ENCODE peak calls at places on chromosomes 7 and 10, in eight cellular contexts. P, M, E, B, U, A, H and S are unnamed samples.
A peak's percentile ranks its signal among the peaks of the same experiment; 100 is the strongest.

GRCh38 chr7:150799741-150800575 is at the start of gene TMEM176B:
- DNase-seq in E (no peak), M (no peak), P (no peak), U (peak; percentile 72), H (no peak), B (peak; percentile 40), A (no peak), S (no peak)

GRCh38 chr10:18659784-18660561 is 742 bp downstream of the ARL5B start:
- DNase-seq in E (peak; percentile 49), P (peak; percentile 53), M (peak; percentile 37), U (no peak), B (peak; percentile 85), H (peak; percentile 51), A (no peak), S (peak; percentile 59)

GRCh38 chr10:12631216-12631615 is 281.9 kb downstream of the CAMK1D start:
- DNase-seq in M (no peak), A (no peak), H (no peak), B (no peak), P (no peak), E (no peak), U (no peak), S (no peak)

GRCh38 chr7:105321754-105322455 is 66.8 kb downstream of the SRPK2 start:
- DNase-seq in A (no peak), M (no peak), B (no peak), E (no peak), H (no peak), P (no peak), U (no peak), S (no peak)

GRCh38 chr7:129468087-129468486 is 33.9 kb downstream of the STRIP2 start:
- DNase-seq in E (no peak), A (no peak), B (no peak), P (no peak), M (no peak), H (no peak), U (no peak), S (no peak)

GRCh38 chr7:2165239-2165609 is 67.5 kb downstream of the MAD1L1 start:
- DNase-seq in B (no peak), H (no peak), E (no peak), M (no peak), A (no peak), U (no peak), P (no peak), S (no peak)

GRCh38 chr7:156582591-156583123 is 57.9 kb upstream of the RNF32 start:
- DNase-seq in A (no peak), E (no peak), H (no peak), U (no peak), M (no peak), B (no peak), P (no peak), S (no peak)

GRCh38 chr7:78510580-78511188 is 712.1 kb downstream of the PHTF2 start:
- DNase-seq in M (peak; percentile 40), B (peak; percentile 81), E (peak; percentile 38), P (peak; percentile 27), A (no peak), H (no peak), U (no peak), S (peak; percentile 36)

GRCh38 chr7:33743594-33743993 is 161.7 kb upstream of the BMPER start:
- DNase-seq in B (no peak), E (peak; percentile 73), U (no peak), H (no peak), P (no peak), M (no peak), A (no peak), S (peak; percentile 87)

GRCh38 chr7:114889646-114890285 is 32.1 kb upstream of the MDFIC start:
- DNase-seq in E (peak; percentile 77), M (peak; percentile 10), U (no peak), A (no peak), B (peak; percentile 5), P (no peak), H (no peak), S (peak; percentile 88)

GRCh38 chr10:17026686-17027485 is 102.7 kb downstream of the CUBN start:
- DNase-seq in H (no peak), A (no peak), E (peak; percentile 46), P (no peak), B (no peak), U (no peak), M (no peak), S (peak; percentile 14)

GRCh38 chr10:43127447-43127846 is 10.8 kb upstream of the CSGALNACT2 start:
- DNase-seq in H (peak; percentile 11), M (no peak), U (no peak), P (no peak), A (no peak), E (peak; percentile 52), B (no peak), S (no peak)

GRCh38 chr7:99308461-99309074 is 17.1 kb upstream of the ARPC1A start:
- DNase-seq in U (no peak), P (no peak), B (no peak), A (no peak), H (no peak), M (no peak), E (peak; percentile 51), S (peak; percentile 41)

GRCh38 chr10:91589656-91590035 is 43.2 kb downstream of the PPP1R3C start:
- DNase-seq in E (no peak), M (no peak), A (no peak), H (no peak), P (no peak), U (no peak), B (no peak), S (no peak)

GRCh38 chr10:91592282-91593020 is 40.4 kb downstream of the PPP1R3C start:
- DNase-seq in A (no peak), P (no peak), U (no peak), H (no peak), B (no peak), M (no peak), E (no peak), S (no peak)

GRCh38 chr10:91590142-91590903 is 42.5 kb downstream of the PPP1R3C start:
- DNase-seq in E (peak; percentile 91), H (no peak), P (no peak), M (peak; percentile 40), U (peak; percentile 57), A (peak; percentile 61), B (no peak), S (peak; percentile 55)

GRCh38 chr10:91591792-91592165 is 41.1 kb downstream of the PPP1R3C start:
- DNase-seq in B (no peak), E (no peak), H (no peak), P (no peak), U (no peak), A (no peak), M (no peak), S (no peak)

DNA sequence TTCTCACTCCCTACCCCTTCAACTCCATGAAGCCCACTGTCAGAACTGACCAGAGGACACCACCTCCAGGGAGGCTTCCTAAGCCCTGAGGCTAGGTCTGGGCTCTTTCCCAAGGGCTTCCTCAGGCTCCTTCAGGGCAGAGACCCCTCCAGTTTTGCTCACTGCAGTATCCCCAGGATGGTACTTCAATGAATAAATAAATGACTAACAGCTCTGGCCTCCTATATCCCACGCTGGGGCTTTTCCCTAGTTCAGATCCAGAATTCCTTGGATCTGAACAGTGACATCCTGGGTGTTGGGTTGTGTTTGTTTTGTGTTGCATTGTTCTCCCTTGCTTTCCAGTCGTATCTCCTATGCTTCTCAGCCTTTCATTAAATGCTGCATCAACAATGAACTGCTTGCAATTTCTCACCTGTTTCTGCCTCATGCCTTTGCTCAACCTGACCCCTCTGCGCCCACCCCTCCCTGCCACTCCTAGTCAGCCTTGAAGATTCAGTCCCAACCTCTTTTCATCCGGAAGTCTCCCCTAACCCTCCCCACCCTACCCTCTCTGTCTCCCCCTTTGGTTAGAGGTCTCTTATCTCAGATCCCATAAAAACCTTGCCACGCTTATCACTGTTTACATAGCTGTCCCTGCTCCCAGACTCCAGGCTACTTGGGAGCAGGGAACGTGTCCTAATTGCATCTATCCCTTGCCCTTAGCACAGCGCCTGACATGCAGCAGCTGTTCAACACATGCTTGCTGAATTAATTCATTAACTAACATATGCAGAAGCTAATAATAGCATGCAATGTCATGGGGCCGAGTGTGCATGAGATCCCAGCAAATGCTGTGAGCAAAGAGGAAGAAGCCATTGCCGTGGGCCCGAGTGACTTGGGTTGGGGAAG is 41.7 kb downstream of the PPP1R3C start:
- DNase-seq in U (peak; percentile 36), E (no peak), A (no peak), P (no peak), B (no peak), M (no peak), H (no peak), S (no peak)
- H3K27ac ChIP-seq in U (peak overlapping the region; percentile 93), E (peak overlapping the region; percentile 86), A (peak overlapping the region; percentile 96), P (no peak overlapping the region), B (no peak overlapping the region), M (peak overlapping the region; percentile 43), H (peak overlapping the region; percentile 93), S (peak overlapping the region; percentile 82)

GRCh38 chr7:94382155-94382554 is 12.5 kb upstream of the COL1A2 start:
- DNase-seq in E (no peak), H (no peak), M (no peak), A (no peak), B (no peak), P (no peak), U (no peak), S (no peak)
- TF ChIP-seq CTCF in E (no peak), H (no peak), M (no peak), A (no peak), B (no peak), P (no peak), U (no peak), S (no peak)

GRCh38 chr7:101450064-101450463 is 87.4 kb downstream of the COL26A1 start:
- DNase-seq in U (no peak), A (no peak), E (no peak), H (no peak), B (no peak), P (no peak), M (no peak), S (no peak)

DNA sequence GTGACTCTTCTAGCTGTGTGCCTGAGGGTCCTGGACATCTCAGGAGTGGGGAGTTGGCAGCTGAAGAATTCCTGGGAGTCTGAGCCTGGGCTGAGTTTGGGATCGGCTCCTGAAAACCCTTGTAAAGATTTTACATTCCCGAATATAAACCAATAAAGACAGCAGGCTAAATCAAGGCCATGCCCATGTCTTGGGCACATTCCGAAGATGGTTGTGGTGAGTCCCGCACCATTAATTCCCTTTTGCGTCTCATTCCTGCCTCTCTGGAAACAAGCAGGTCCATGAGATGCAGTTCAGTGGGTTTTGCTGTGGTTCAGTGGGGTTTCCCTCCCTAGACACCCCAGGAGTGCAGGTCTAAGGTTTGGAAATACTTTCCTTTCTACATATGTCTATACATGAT is 90.9 kb downstream of the COL26A1 start:
- DNase-seq in H (no peak), B (no peak), E (no peak), A (no peak), M (no peak), P (no peak), U (no peak), S (no peak)
- H3K27ac ChIP-seq in H (no peak overlapping the region), B (no peak overlapping the region), E (no peak overlapping the region), A (no peak overlapping the region), M (no peak overlapping the region), P (no peak overlapping the region), U (no peak overlapping the region), S (no peak overlapping the region)

DNA sequence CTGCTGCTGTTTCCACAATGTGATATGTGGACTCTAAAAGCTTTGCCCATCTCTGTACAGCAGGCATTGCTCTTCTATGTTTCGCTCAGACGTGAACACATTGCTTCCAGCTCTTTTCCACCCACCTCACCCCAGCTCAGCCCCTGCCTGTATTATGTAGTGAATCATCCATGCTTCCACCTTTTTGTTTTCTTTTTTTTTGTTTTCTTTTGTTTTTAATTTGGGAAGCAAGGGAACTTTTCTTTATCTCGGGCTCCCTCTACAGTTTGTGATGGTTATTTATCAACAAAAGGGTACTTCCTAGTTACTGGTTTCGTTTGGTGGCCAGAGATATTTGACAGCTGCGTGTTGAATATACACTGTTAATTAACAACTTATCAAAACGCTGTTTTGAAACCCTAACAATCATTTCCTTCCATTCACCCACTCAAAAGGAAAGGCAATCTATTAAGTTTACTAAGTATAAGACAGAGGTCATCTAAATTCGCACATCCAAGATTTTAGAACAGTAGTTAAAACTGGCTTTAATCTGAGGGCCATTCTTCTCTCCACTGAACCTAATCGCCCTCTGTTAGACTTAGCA is 127.9 kb upstream of the STK17A start:
- DNase-seq in A (no peak), E (peak; percentile 82), B (peak; percentile 87), U (no peak), H (no peak), M (no peak), P (peak; percentile 46), S (peak; percentile 69)
- TF ChIP-seq CTCF in A (no peak), E (peak; percentile 61), B (peak; percentile 75), U (peak; percentile 43), H (no peak), M (peak; percentile 83), P (peak; percentile 82), S (peak; percentile 74)